ENCODE peak calls at places on chromosomes 4 and X, in four cellular contexts. R, Y, U and K are unnamed samples.

GRCh38 chr4:100208459-100208858 is 18.2 kb upstream of the DDIT4L start:
- DNase-seq in U (no peak), Y (no peak), R (no peak), K (no peak)

GRCh38 chrX:143664302-143664701 is 28.4 kb upstream of the SLITRK4 start:
- DNase-seq in U (no peak), Y (peak), R (peak), K (no peak)

GRCh38 chrX:31199051-31199769 is 127.4 kb upstream of the FTHL17 start:
- DNase-seq in R (no peak), U (no peak), Y (no peak), K (no peak)

GRCh38 chrX:103398321-103398937 is 22.1 kb downstream of the BEX3 start:
- DNase-seq in Y (no peak), R (peak), U (no peak), K (no peak)

GRCh38 chr4:56276547-56276946 is 110.7 kb downstream of the AASDH start:
- DNase-seq in U (no peak), R (peak), Y (no peak), K (no peak)

GRCh38 chr4:148166132-148166531 is 276.1 kb downstream of the NR3C2 start:
- DNase-seq in U (no peak), R (no peak), Y (no peak), K (no peak)

GRCh38 chrX:151870603-151871002 is 42.1 kb upstream of the MAGEA4 start:
- DNase-seq in R (peak), U (no peak), Y (no peak), K (peak)

GRCh38 chrX:140505421-140506337 is 810 bp upstream of the SOX3 start:
- DNase-seq in U (no peak), R (no peak), Y (no peak), K (no peak)

GRCh38 chr4:99690472-99690871 is 32.8 kb upstream of the C4orf54 start:
- DNase-seq in R (no peak), U (no peak), Y (no peak), K (no peak)

GRCh38 chr4:172163215-172163614 is 350.0 kb downstream of the GALNTL6 start:
- DNase-seq in Y (no peak), U (no peak), R (no peak), K (no peak)

GRCh38 chr4:78629991-78630541 is 78.5 kb downstream of the ANXA3 start:
- DNase-seq in R (no peak), U (no peak), Y (no peak), K (no peak)

GRCh38 chr4:62402088-62402806 is 1202.1 kb downstream of the ADGRL3 start:
- DNase-seq in R (no peak), Y (no peak), U (no peak), K (no peak)